ENCODE peak calls at places on chromosomes 3 and 15, in six cellular contexts. F is HCT116, Y is MM.1S, C is PC-3, D is GM23248, S is SK-N-SH. X is an unnamed sample.

GRCh38 chr3:87062685-87063084 is 71.7 kb upstream of the VGLL3 start:
- DNase-seq in D (no peak), C (no peak), F (no peak), S (no peak), Y (no peak), X (peak)

GRCh38 chr3:131283862-131284261 is 97.7 kb upstream of the NUDT16 start:
- DNase-seq in Y (no peak), S (no peak), D (no peak), F (no peak), C (no peak), X (no peak)

GRCh38 chr3:72492240-72492639 is 356.0 kb downstream of the SHQ1 start:
- DNase-seq in F (no peak), Y (no peak), D (peak), S (no peak), C (peak), X (peak)

GRCh38 chr15:78055923-78056713 is 21.4 kb downstream of the TBC1D2B start:
- DNase-seq in D (peak), F (no peak), S (no peak), Y (no peak), C (peak), X (peak)

GRCh38 chr3:170701696-170702678 is 116.1 kb upstream of the SLC7A14 start:
- DNase-seq in Y (no peak), S (no peak), D (peak), F (no peak), C (no peak), X (no peak)

GRCh38 chr3:171660126-171660661 is 150.1 kb downstream of the PLD1 start:
- DNase-seq in C (no peak), D (no peak), F (no peak), Y (no peak), S (no peak), X (no peak)

GRCh38 chr3:113532698-113533533 is 561 bp downstream of the SIDT1 start:
- DNase-seq in S (peak), F (no peak), D (peak), Y (peak), C (peak), X (peak)

GRCh38 chr15:52728899-52729298 is 49.7 kb upstream of the ATOSA start:
- DNase-seq in D (peak), C (peak), S (peak), Y (peak), F (no peak), X (no peak)

GRCh38 chr15:49286649-49287394 is 116.8 kb downstream of the GALK2 start:
- DNase-seq in D (no peak), S (no peak), Y (no peak), C (no peak), F (no peak), X (no peak)

GRCh38 chr3:102510663-102511062 is 75.8 kb downstream of the ZPLD1 start:
- DNase-seq in D (no peak), Y (no peak), C (peak), S (no peak), F (no peak), X (no peak)

GRCh38 chr3:173403376-173403775 is 5.8 kb downstream of the NLGN1 start:
- DNase-seq in C (no peak), S (no peak), D (peak), Y (no peak), F (no peak), X (no peak)

GRCh38 chr3:48433472-48434118 is 3.7 kb upstream of the PLXNB1 start:
- DNase-seq in C (peak), S (no peak), Y (no peak), D (peak), F (no peak), X (peak)

GRCh38 chr3:160577551-160578195 is 12.3 kb upstream of the KPNA4 start:
- DNase-seq in D (no peak), C (peak), S (no peak), Y (no peak), F (peak), X (peak)

GRCh38 chr3:180421221-180421620 is 180.7 kb upstream of the TTC14 start:
- DNase-seq in D (no peak), C (peak), Y (no peak), F (no peak), S (no peak), X (no peak)

GRCh38 chr3:98699132-98699531 is 64.0 kb upstream of the ST3GAL6 start:
- DNase-seq in S (no peak), F (no peak), C (peak), D (no peak), Y (no peak), X (no peak)

GRCh38 chr3:73086071-73086494 is 24.6 kb downstream of the EBLN2 start:
- DNase-seq in F (peak), S (peak), Y (peak), D (peak), C (peak), X (peak)

GRCh38 chr3:107217161-107217560 is 160.1 kb upstream of the CCDC54 start:
- DNase-seq in S (no peak), F (peak), Y (no peak), C (peak), D (peak), X (no peak)

GRCh38 chr3:153373571-153373970 is 211.5 kb downstream of the RAP2B start:
- DNase-seq in S (no peak), D (peak), F (no peak), Y (no peak), C (no peak), X (no peak)

GRCh38 chr3:133037440-133037839 is 751 bp upstream of the TMEM108 start:
- DNase-seq in Y (no peak), C (no peak), S (no peak), F (no peak), D (no peak), X (no peak)

GRCh38 chr15:96042734-96043224 is 287.7 kb upstream of the NR2F2 start:
- DNase-seq in S (no peak), Y (peak), C (no peak), D (no peak), F (no peak), X (no peak)

GRCh38 chr15:59224474-59224873 is 17.8 kb downstream of the LDHAL6B start:
- DNase-seq in C (no peak), F (no peak), Y (no peak), S (no peak), D (no peak), X (no peak)

GRCh38 chr3:179811321-179812095 is 158.7 kb downstream of the USP13 start:
- DNase-seq in C (peak), Y (peak), D (peak), F (peak), S (peak), X (peak)

GRCh38 chr15:39426552-39427532 is 154.0 kb upstream of the THBS1 start:
- DNase-seq in D (peak), C (no peak), Y (peak), F (no peak), S (peak), X (peak)

GRCh38 chr3:55668359-55668758 is 181.3 kb upstream of the WNT5A start:
- DNase-seq in D (no peak), S (no peak), F (no peak), C (no peak), Y (no peak), X (no peak)
- TF ChIP-seq EZH2phosphoT487 in D (no peak), S (no peak), F (no peak), C (no peak), Y (no peak), X (no peak)

GRCh38 chr3:55198554-55198953 is 270.7 kb upstream of the LRTM1 start:
- DNase-seq in F (no peak), C (no peak), Y (no peak), D (peak), S (no peak), X (no peak)
- H3K27ac ChIP-seq in F (no peak), C (no peak), Y (no peak), D (peak), S (no peak), X (no peak)

GRCh38 chr3:27289769-27290413 is 79.3 kb downstream of the NEK10 start:
- DNase-seq in D (peak), C (peak), F (no peak), S (no peak), Y (no peak), X (no peak)
- H3K9ac ChIP-seq in D (peak), C (no peak), F (no peak), S (no peak), Y (no peak), X (no peak)

GRCh38 chr3:43534676-43535075 is 87.1 kb downstream of the ANO10 start:
- DNase-seq in D (no peak), C (no peak), Y (no peak), S (no peak), F (no peak), X (no peak)

GRCh38 chr3:43533009-43533408 is 88.8 kb downstream of the ANO10 start:
- DNase-seq in D (no peak), C (no peak), S (no peak), Y (no peak), F (no peak), X (no peak)

GRCh38 chr3:43528498-43529099 is 93.2 kb downstream of the ANO10 start:
- DNase-seq in F (no peak), D (no peak), C (no peak), S (no peak), Y (no peak), X (no peak)

GRCh38 chr3:43526956-43527355 is 94.9 kb downstream of the ANO10 start:
- DNase-seq in Y (no peak), D (no peak), C (no peak), S (no peak), F (no peak), X (no peak)

GRCh38 chr3:43531835-43532234 is 90.0 kb downstream of the ANO10 start:
- DNase-seq in F (no peak), D (peak), C (peak), Y (no peak), S (no peak), X (no peak)
- TF ChIP-seq EZH2phosphoT487 in F (no peak), D (no peak), C (no peak), Y (no peak), S (no peak), X (no peak)

GRCh38 chr3:56288258-56288657 is 180.0 kb downstream of the ERC2 start:
- DNase-seq in F (no peak), S (no peak), Y (no peak), C (no peak), D (no peak), X (no peak)
- H3K27ac ChIP-seq in F (no peak), S (no peak), Y (no peak), C (no peak), D (no peak), X (no peak)

GRCh38 chr3:23221136-23221535 is 18.0 kb downstream of the UBE2E2 start:
- DNase-seq in D (no peak), F (no peak), Y (no peak), S (no peak), C (no peak), X (no peak)
- H3K9ac ChIP-seq in D (no peak), F (no peak), Y (no peak), S (no peak), C (no peak), X (no peak)

GRCh38 chr3:46497556-46498265 is at the start of gene RTP3:
- DNase-seq in F (no peak), C (no peak), D (no peak), Y (no peak), S (no peak), X (no peak)

GRCh38 chr3:46498916-46499519 is 1.2 kb downstream of the RTP3 start:
- DNase-seq in S (no peak), F (no peak), D (no peak), C (no peak), Y (no peak), X (no peak)

GRCh38 chr3:46503194-46503924 is 5.6 kb downstream of the RTP3 start:
- DNase-seq in Y (no peak), C (no peak), S (no peak), F (no peak), D (no peak), X (no peak)

GRCh38 chr3:46501702-46502101 is 3.9 kb downstream of the RTP3 start:
- DNase-seq in F (no peak), Y (no peak), S (no peak), D (no peak), C (no peak), X (no peak)

DNA sequence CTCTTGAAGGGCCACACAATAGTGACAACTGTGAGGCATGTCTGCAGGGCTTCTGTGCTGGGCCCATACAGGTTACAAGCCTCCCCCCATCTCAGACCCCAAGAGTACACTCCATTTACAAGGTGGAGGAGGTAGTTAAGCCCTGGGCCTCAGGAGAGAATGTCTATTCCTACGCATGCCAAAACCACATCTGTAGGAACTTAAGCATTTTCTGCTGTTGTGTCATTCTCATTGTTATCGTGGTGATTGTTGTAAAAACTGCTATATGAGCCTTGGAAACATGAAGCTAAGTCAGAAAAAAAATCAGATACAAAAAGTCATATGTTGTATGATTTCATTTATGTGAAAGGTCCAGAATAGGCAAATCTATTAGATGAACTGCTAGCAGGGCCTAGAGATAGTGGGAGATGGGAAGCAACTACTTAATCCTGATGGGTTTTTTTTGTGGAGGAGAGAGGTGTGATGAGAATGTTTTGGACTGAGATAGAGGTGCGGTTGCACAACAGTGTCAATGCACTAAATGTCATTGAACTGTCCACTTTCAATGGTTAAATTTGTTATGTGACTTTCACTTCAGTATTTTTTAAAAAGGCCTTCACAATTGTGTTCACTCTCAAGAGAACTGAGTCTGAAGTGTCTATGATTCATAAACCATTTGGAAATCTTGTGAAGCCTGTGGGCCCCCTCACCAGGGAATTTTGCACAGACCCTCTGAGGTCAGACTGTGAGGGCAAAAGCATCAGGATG is 3.0 kb downstream of the RTP3 start:
- DNase-seq in C (peak), S (no peak), D (peak), Y (no peak), F (no peak), X (no peak)
- TF ChIP-seq EZH2phosphoT487 in C (no peak), S (no peak), D (no peak), Y (no peak), F (no peak), X (no peak)

GRCh38 chr3:81916890-81917289 is 155.4 kb upstream of the GBE1 start:
- DNase-seq in F (no peak), S (no peak), Y (no peak), C (no peak), D (no peak), X (no peak)
- H3K27ac ChIP-seq in F (no peak), S (no peak), Y (no peak), C (no peak), D (no peak), X (no peak)

GRCh38 chr15:89575656-89576416 is 567 bp downstream of the TICRR start:
- DNase-seq in F (no peak), C (no peak), D (peak), S (no peak), Y (peak), X (peak)

GRCh38 chr15:89577776-89578115 is 2.5 kb downstream of the TICRR start:
- DNase-seq in D (no peak), Y (no peak), S (no peak), F (no peak), C (no peak), X (no peak)

GRCh38 chr15:89576417-89576773 is 1.1 kb downstream of the TICRR start:
- DNase-seq in C (no peak), S (no peak), Y (no peak), F (no peak), D (peak), X (no peak)

GRCh38 chr15:89578146-89578545 is 2.9 kb downstream of the TICRR start:
- DNase-seq in F (no peak), D (no peak), C (no peak), Y (no peak), S (no peak), X (no peak)

GRCh38 chr15:89575146-89575655 is at the start of gene TICRR:
- DNase-seq in D (peak), C (peak), F (peak), S (peak), Y (peak), X (peak)
- H3K9ac ChIP-seq in D (peak), C (peak), F (peak), S (peak), Y (peak), X (peak)

X was measured in neural progenitor cell.